ENCODE peak calls at places on chromosome 3, in five cellular contexts. J is T1000; W is stimulated activated naive CD4-positive, alpha-beta T cell; N is anterior cingulate cortex; O is colonic mucosa. Q is an unnamed sample.

GRCh38 chr3:5227812-5228211 is 40.3 kb downstream of the EDEM1 start:
- DNase-seq in J (no peak), W (no peak), N (no peak), O (no peak), Q (no peak)

GRCh38 chr3:37171144-37171543 is 3.2 kb downstream of the LRRFIP2 start:
- DNase-seq in J (no peak), W (no peak), N (no peak), O (peak), Q (no peak)

GRCh38 chr3:53715815-53716483 is 130.3 kb downstream of the CHDH start:
- DNase-seq in J (no peak), W (no peak), N (no peak), O (no peak), Q (no peak)

GRCh38 chr3:185825639-185826481 is 1.0 kb upstream of the IGF2BP2 start:
- DNase-seq in J (no peak), W (no peak), N (no peak), O (peak), Q (no peak)

GRCh38 chr3:169264711-169265110 is 398.8 kb downstream of the MECOM start:
- DNase-seq in J (no peak), W (no peak), N (no peak), O (peak), Q (no peak)

GRCh38 chr3:111986800-111987199 is 8.0 kb downstream of the ABHD10 start:
- DNase-seq in J (no peak), W (no peak), N (no peak), O (no peak), Q (no peak)

GRCh38 chr3:76436895-76437294 is 603.0 kb upstream of the ROBO2 start:
- DNase-seq in J (no peak), W (no peak), N (no peak), O (no peak), Q (no peak)

GRCh38 chr3:13378155-13378554 is 42.0 kb downstream of the NUP210 start:
- DNase-seq in J (no peak), W (no peak), N (no peak), O (no peak), Q (no peak)

GRCh38 chr3:142009029-142009428 is 132.6 kb downstream of the ATP1B3 start:
- DNase-seq in J (no peak), W (no peak), N (no peak), O (no peak), Q (no peak)

GRCh38 chr3:102454101-102454625 is 19.3 kb downstream of the ZPLD1 start:
- DNase-seq in J (no peak), W (no peak), N (no peak), O (no peak), Q (no peak)

GRCh38 chr3:191476053-191476787 is 15.3 kb downstream of the PYDC2 start:
- DNase-seq in J (no peak), W (no peak), N (no peak), O (no peak), Q (no peak)

GRCh38 chr3:69531975-69532827 is 146.3 kb upstream of the FRMD4B start:
- DNase-seq in J (no peak), W (no peak), N (no peak), O (no peak), Q (no peak)

GRCh38 chr3:69020424-69020823 is 6.9 kb upstream of the EOGT start:
- DNase-seq in J (no peak), W (no peak), N (no peak), O (no peak), Q (no peak)

GRCh38 chr3:179069762-179070390 is 1.7 kb downstream of the ZMAT3 start:
- DNase-seq in J (no peak), W (no peak), N (no peak), O (no peak), Q (no peak)

GRCh38 chr3:63467392-63467791 is 185.1 kb upstream of the SNTN start:
- DNase-seq in J (no peak), W (no peak), N (no peak), O (no peak), Q (no peak)

GRCh38 chr3:38168151-38168987 is 3.0 kb downstream of the OXSR1 start:
- DNase-seq in J (no peak), W (no peak), N (no peak), O (no peak), Q (no peak)

Q was measured in CD14-positive monocyte.